ENCODE peak calls at places on chromosome 18, in nine cellular contexts. V is cardiac muscle cell; J is GM23338; K is IMR-90; C is effector memory CD4-positive, alpha-beta T cell; E is brain microvascular endothelial cell; R is tibial artery; T is tibial nerve; P is HepG2. H is an unnamed sample. For H3K27me3, the result is how much of the 10 kb centered on the place peaks cover.

GRCh38 chr18:57461652-57462269 is 26.6 kb downstream of the ONECUT2 start:
- DNase-seq in K (no peak), R (no peak), V (no peak), J (no peak), E (no peak), P (no peak), C (no peak), T (no peak), H (no peak)

GRCh38 chr18:79964330-79965118 is at the start of gene HSBP1L1:
- DNase-seq in K (no peak), T (no peak), P (peak), J (peak), C (peak), V (peak), E (no peak), R (no peak), H (peak)

GRCh38 chr18:6876646-6877045 is 147.1 kb downstream of the ARHGAP28 start:
- DNase-seq in J (no peak), P (no peak), V (no peak), K (peak), E (peak), R (no peak), T (no peak), C (no peak), H (no peak)

GRCh38 chr18:23143871-23144270 is 8.6 kb downstream of the CABLES1 start:
- DNase-seq in P (no peak), J (no peak), E (no peak), K (no peak), R (peak), T (no peak), V (peak), C (no peak), H (no peak)

GRCh38 chr18:54163458-54163857 is 61.0 kb downstream of the MBD2 start:
- DNase-seq in V (no peak), T (no peak), P (no peak), E (no peak), C (no peak), K (peak), R (no peak), J (no peak), H (no peak)

GRCh38 chr18:79944746-79945117 is 6.7 kb downstream of the SLC66A2 start:
- DNase-seq in K (no peak), R (peak), T (no peak), E (no peak), V (no peak), C (no peak), J (no peak), P (no peak), H (peak)

GRCh38 chr18:57437782-57438668 is 2.9 kb downstream of the ONECUT2 start:
- DNase-seq in T (no peak), V (peak), J (peak), P (peak), C (no peak), R (no peak), K (peak), E (peak), H (peak)

GRCh38 chr18:28504100-28504499 is 327.2 kb upstream of the CDH2 start:
- DNase-seq in C (no peak), E (no peak), V (no peak), T (no peak), R (no peak), P (no peak), K (no peak), J (no peak), H (no peak)

GRCh38 chr18:22282311-22283235 is 113.2 kb downstream of the GATA6 start:
- DNase-seq in R (no peak), E (peak), T (no peak), J (peak), C (no peak), V (no peak), P (peak), K (peak), H (no peak)

GRCh38 chr18:51447351-51447896 is 249.9 kb upstream of the MEX3C start:
- DNase-seq in E (no peak), P (no peak), V (peak), K (no peak), T (no peak), R (no peak), J (peak), C (no peak), H (peak)

GRCh38 chr18:3605562-3606443 is 155.8 kb downstream of the TGIF1 start:
- DNase-seq in J (peak), K (peak), P (no peak), T (no peak), C (peak), V (no peak), R (no peak), E (peak), H (no peak)

GRCh38 chr18:8609711-8610441 is 639 bp downstream of the RAB12 start:
- DNase-seq in E (no peak), T (no peak), R (no peak), J (no peak), V (peak), K (no peak), P (no peak), C (no peak), H (no peak)

GRCh38 chr18:78138993-78139496 is 840.6 kb upstream of the SALL3 start:
- DNase-seq in E (no peak), C (no peak), T (no peak), J (no peak), K (no peak), P (no peak), V (no peak), R (no peak), H (no peak)

GRCh38 chr18:74631242-74632087 is 33.8 kb downstream of the ZNF407 start:
- DNase-seq in R (no peak), T (no peak), P (no peak), C (no peak), J (no peak), K (peak), E (peak), V (no peak), H (no peak)

GRCh38 chr18:77107218-77107815 is 25.3 kb downstream of the MBP start:
- DNase-seq in E (no peak), K (no peak), P (no peak), R (no peak), V (no peak), J (no peak), C (no peak), T (no peak), H (no peak)
- H3K27ac ChIP-seq in E (peak), K (peak), P (no peak), R (peak), V (no peak), J (peak), C (peak), T (peak), H (peak)

DNA sequence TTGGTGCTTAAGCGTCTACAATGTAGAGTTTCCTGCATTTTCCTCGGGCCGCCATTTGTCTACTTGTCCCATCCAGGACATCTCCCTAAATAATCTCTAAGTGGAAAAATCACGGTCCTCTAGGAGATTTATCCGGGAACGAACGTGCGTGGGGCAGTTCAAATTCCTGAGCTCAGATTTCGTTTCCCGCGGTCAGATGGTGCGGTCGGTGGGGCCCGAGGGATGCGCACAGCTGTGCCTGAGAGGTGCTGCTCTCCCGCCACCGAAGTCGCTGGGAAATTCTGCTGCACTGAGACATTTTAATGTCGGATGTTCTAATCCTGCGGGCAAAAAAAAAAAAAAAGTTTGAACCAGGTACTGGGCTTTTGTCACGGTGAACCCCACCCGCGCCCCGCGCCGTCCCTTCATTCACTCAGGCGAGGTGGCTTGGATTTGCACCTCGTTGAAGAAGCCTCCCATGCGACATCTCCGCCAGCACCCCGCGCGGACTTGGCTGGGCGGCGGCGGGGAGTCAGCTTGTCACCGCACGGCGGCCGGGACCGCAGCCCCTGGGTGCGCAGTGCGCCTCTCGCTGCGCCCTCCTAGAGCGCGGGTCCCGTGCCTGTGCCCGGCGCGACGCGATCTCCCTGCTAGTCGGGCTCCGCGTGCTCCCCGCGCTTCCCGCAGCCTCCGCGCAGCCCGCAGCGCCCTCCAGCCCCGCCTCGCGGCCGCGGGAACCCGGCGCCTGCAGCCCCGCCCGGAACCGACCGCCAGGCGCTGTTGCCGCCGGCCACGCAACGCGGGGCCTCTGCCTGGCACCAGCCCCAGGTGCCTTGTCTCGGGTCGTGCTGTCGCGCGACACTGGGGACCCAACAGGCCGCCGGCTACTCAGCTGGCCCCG is 192.0 kb upstream of the TCF4 start:
- DNase-seq in K (peak), V (peak), E (no peak), J (peak), R (no peak), C (no peak), T (no peak), P (no peak), H (peak)
- H3K27me3 ChIP-seq in K (under half), V (under half), E (under half), J (under half), R (under half), C (under half), T (under half), P (under half), H (under half)

DNA sequence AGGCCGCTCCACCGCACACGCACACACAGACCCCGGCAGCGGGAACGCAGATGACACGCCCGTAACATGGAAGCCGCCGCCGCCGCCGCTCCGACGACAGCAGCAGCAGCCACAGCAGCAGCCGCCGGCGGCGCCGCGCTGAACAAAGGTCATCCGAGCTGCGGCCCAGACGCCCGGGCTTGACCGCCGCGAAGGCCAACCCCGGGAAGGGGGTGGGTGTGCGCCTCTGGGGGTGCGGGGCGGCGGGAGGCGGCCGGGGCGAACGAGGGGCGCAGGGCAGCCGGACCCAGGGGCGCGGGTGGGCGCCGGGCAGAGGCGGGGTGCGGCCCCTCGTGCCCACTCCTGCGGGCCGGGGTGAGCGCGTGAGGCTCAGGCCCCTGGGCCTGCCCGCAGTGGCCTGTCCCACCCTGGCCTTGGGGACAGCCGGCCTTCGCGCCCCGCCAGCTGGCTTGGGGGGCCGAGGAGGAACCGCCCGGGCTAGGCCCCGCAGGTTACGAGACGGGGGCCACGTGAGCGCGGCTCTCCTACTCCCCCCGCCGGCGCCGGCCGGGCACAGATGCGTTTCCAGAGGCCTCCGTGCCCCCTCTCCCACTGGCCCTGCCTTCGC is 1.0 kb upstream of the ZNF532 start:
- DNase-seq in T (no peak), V (peak), K (peak), R (peak), E (no peak), C (no peak), P (no peak), J (peak), H (peak)
- H3K4me3 ChIP-seq in T (peak), V (peak), K (peak), R (peak), E (peak), C (no peak), P (no peak), J (peak), H (peak)

GRCh38 chr18:31099490-31100230 is 2.6 kb downstream of the DSC2 start:
- DNase-seq in C (no peak), T (no peak), J (no peak), E (no peak), R (no peak), V (no peak), K (no peak), P (no peak), H (no peak)
- H3K27ac ChIP-seq in C (no peak), T (no peak), J (no peak), E (no peak), R (no peak), V (peak), K (no peak), P (peak), H (no peak)

GRCh38 chr18:11145413-11146191 is 3.8 kb downstream of the PIEZO2 start:
- DNase-seq in V (no peak), C (no peak), E (no peak), K (no peak), R (no peak), P (no peak), T (no peak), J (no peak), H (no peak)
- H3K27me3 ChIP-seq in V (half or more), C (under half), E (under half), K (under half), R (under half), P (under half), T (under half), J (half or more), H (under half)

DNA sequence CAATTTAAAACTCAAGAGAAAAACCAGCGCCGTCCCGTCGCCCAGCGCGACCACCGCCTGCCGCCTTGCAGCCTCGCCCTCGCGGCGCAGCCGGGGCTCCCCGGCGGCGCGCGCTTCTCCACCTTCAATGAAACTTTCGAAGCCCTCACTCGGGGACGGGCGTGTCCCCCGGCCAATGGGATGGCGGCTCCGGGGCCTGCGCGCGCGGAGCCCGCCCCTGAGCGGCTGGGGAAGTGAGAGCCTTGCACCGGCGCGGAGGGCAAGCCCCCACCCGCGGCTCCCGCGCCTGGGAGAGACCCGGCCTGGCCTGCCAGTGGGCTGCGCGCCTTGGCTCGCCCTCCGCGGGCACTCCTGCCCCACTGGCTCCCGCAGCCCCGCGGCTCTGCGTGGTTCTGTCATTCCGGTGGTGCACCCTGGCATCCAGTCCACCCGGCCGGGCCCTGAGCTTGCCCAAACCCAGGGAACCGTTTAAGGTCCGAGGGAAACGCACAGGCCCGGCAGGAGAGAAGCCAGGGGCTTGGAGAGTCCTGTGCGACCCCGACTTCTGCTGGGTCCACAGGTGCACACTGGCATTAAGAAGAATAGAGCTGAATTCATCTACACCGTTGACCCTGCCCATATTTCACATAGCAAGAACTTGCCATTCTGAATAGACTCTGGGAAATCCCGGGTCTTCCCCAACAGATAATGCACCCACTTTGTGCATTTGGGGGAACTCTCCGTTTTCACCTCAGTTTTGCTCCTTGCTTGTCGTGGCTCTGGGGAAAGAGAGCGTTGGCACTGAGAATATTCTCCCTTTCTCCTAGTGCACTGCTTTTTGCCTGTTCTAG is at the start of gene PIEZO2:
- DNase-seq in R (peak), E (peak), V (peak), T (no peak), C (no peak), K (peak), J (peak), P (peak), H (peak)
- H3K4me3 ChIP-seq in R (peak), E (peak), V (peak), T (peak), C (no peak), K (peak), J (peak), P (peak), H (peak)

GRCh38 chr18:46356278-46357033 is 252.3 kb downstream of the HAUS1 start:
- DNase-seq in C (no peak), P (no peak), J (no peak), R (no peak), E (no peak), V (peak), K (no peak), T (no peak), H (no peak)
- H3K27ac ChIP-seq in C (no peak), P (no peak), J (no peak), R (no peak), E (no peak), V (peak), K (no peak), T (no peak), H (no peak)

DNA sequence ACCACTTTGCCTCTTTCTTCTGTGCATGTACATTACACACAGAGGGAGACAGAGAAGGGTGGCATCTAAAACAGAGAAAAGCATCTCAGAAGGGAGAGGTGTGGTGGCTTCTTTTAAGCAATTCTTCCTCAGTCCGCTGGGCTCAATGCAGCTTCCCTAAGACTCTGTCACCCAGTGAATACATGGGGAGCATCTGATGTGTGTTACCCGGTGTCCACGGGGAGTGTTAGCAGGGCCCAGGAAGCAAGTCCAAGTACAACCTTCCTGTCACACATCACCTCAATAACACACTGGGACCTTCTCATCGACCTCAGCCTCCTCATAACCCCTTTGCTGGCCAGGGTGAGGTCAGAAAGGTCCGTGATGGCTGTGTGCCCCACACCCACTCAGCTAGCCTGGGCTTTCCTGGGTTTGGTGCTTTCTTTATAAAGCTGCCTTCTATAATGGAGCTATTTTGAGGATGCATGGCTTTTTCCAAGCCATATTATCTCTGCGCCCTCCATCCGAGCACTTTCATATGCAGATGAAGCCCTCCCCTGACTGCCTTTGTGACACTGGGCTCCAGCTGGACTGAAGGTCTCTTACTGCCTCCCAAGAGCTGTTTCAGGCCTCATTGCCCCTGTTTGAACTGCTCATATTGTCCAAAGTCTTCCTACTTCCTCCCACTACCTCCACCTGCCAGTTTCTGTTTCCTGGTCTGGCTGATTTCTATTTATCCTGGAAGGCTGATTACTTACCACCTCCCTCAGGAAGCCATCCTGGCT is 21.4 kb downstream of the TNFRSF11A start:
- DNase-seq in J (peak), R (no peak), C (no peak), E (no peak), P (no peak), K (no peak), T (no peak), V (no peak), H (no peak)
- H3K27me3 ChIP-seq in J (under half), R (under half), C (under half), E (under half), P (under half), K (under half), T (under half), V (under half), H (under half)

H was measured in dorsolateral prefrontal cortex.